ENCODE peak calls at places on chromosomes 12 and 14, in five cellular contexts. One of them, this sample, is unnamed. For H3K4me1, the result is how much of the 10 kb centered on the place peaks cover.

GRCh38 chr12:9115731-9116689 is at the start of gene A2M:
- DNase-seq in fibroblast of lung: peak
- DNase-seq in GM23248: peak
- DNase-seq in mammary epithelial cell: no peak
- DNase-seq in PC-3: no peak
- DNase-seq in this sample: peak

GRCh38 chr12:127785535-127785934 is 481.4 kb upstream of the TMEM132C start:
- DNase-seq in fibroblast of lung: peak
- DNase-seq in GM23248: peak
- DNase-seq in mammary epithelial cell: no peak
- DNase-seq in PC-3: peak
- DNase-seq in this sample: peak

GRCh38 chr14:105908006-105908405 is 381.6 kb downstream of the TMEM121 start:
- DNase-seq in fibroblast of lung: no peak
- DNase-seq in GM23248: no peak
- DNase-seq in mammary epithelial cell: no peak
- DNase-seq in PC-3: no peak
- DNase-seq in this sample: no peak

GRCh38 chr12:1993871-1994371 is 10.3 kb downstream of the DCP1B start:
- DNase-seq in fibroblast of lung: peak
- DNase-seq in GM23248: peak
- DNase-seq in mammary epithelial cell: no peak
- DNase-seq in PC-3: peak
- DNase-seq in this sample: peak

GRCh38 chr12:41981758-41982157 is 162.9 kb downstream of the GXYLT1 start:
- DNase-seq in fibroblast of lung: peak
- DNase-seq in GM23248: peak
- DNase-seq in mammary epithelial cell: peak
- DNase-seq in PC-3: peak
- DNase-seq in this sample: peak

GRCh38 chr12:107225626-107226025 is 132.3 kb upstream of the CRY1 start:
- DNase-seq in fibroblast of lung: peak
- DNase-seq in GM23248: peak
- DNase-seq in mammary epithelial cell: no peak
- DNase-seq in PC-3: peak
- DNase-seq in this sample: no peak

GRCh38 chr12:96503971-96504370 is 14.6 kb downstream of the CFAP54 start:
- DNase-seq in fibroblast of lung: no peak
- DNase-seq in GM23248: no peak
- DNase-seq in mammary epithelial cell: no peak
- DNase-seq in PC-3: no peak
- DNase-seq in this sample: no peak

GRCh38 chr12:15788266-15789214 is 648 bp downstream of the EPS8 start:
- DNase-seq in fibroblast of lung: peak
- DNase-seq in GM23248: peak
- DNase-seq in mammary epithelial cell: peak
- DNase-seq in PC-3: peak
- DNase-seq in this sample: peak

GRCh38 chr12:112962561-112962960 is 15.8 kb upstream of the OAS2 start:
- DNase-seq in fibroblast of lung: no peak
- DNase-seq in GM23248: no peak
- DNase-seq in mammary epithelial cell: no peak
- DNase-seq in PC-3: no peak
- DNase-seq in this sample: no peak

GRCh38 chr12:68766646-68767045 is 20.7 kb downstream of the SLC35E3 start:
- DNase-seq in fibroblast of lung: no peak
- DNase-seq in GM23248: no peak
- DNase-seq in mammary epithelial cell: no peak
- DNase-seq in PC-3: no peak
- DNase-seq in this sample: no peak

GRCh38 chr12:18700254-18700653 is 37.6 kb downstream of the PLCZ1 start:
- DNase-seq in fibroblast of lung: peak
- DNase-seq in GM23248: peak
- DNase-seq in mammary epithelial cell: no peak
- DNase-seq in PC-3: no peak
- DNase-seq in this sample: no peak

GRCh38 chr12:101361455-101361854 is 46.1 kb downstream of the ARL1 start:
- DNase-seq in fibroblast of lung: no peak
- DNase-seq in GM23248: no peak
- DNase-seq in mammary epithelial cell: no peak
- DNase-seq in PC-3: no peak
- DNase-seq in this sample: no peak

GRCh38 chr14:68235011-68235410 is 415.4 kb downstream of the RAD51B start:
- DNase-seq in fibroblast of lung: peak
- DNase-seq in GM23248: peak
- DNase-seq in mammary epithelial cell: peak
- DNase-seq in PC-3: peak
- DNase-seq in this sample: no peak

GRCh38 chr12:123441523-123442164 is 5.2 kb upstream of the RILPL2 start:
- DNase-seq in fibroblast of lung: no peak
- DNase-seq in GM23248: no peak
- DNase-seq in mammary epithelial cell: no peak
- DNase-seq in PC-3: no peak
- DNase-seq in this sample: no peak

GRCh38 chr12:77337327-77337726 is 272.0 kb upstream of the E2F7 start:
- DNase-seq in fibroblast of lung: peak
- DNase-seq in GM23248: no peak
- DNase-seq in mammary epithelial cell: no peak
- DNase-seq in PC-3: peak
- DNase-seq in this sample: no peak

GRCh38 chr12:131536337-131536736 is 174.6 kb upstream of the SFSWAP start:
- DNase-seq in fibroblast of lung: no peak
- DNase-seq in GM23248: no peak
- DNase-seq in mammary epithelial cell: no peak
- DNase-seq in PC-3: no peak
- DNase-seq in this sample: no peak

GRCh38 chr12:84856156-84856900 is 56.3 kb downstream of the SLC6A15 start:
- DNase-seq in fibroblast of lung: peak
- DNase-seq in GM23248: peak
- DNase-seq in mammary epithelial cell: peak
- DNase-seq in PC-3: peak
- DNase-seq in this sample: no peak
- TF ChIP-seq EZH2 in fibroblast of lung: no peak
- TF ChIP-seq EZH2 in GM23248: no peak
- TF ChIP-seq EZH2 in mammary epithelial cell: no peak
- TF ChIP-seq EZH2 in PC-3: no peak
- TF ChIP-seq EZH2 in this sample: no peak

GRCh38 chr12:6952121-6952859 is 1.1 kb downstream of the PTPN6 start:
- DNase-seq in fibroblast of lung: no peak
- DNase-seq in GM23248: no peak
- DNase-seq in mammary epithelial cell: no peak
- DNase-seq in PC-3: no peak
- DNase-seq in this sample: no peak
- H3K4me1 ChIP-seq in fibroblast of lung: under half
- H3K4me1 ChIP-seq in GM23248: under half
- H3K4me1 ChIP-seq in mammary epithelial cell: under half
- H3K4me1 ChIP-seq in PC-3: under half
- H3K4me1 ChIP-seq in this sample: under half

GRCh38 chr14:69794791-69795190 is 2.2 kb downstream of the SLC10A1 start:
- DNase-seq in fibroblast of lung: no peak
- DNase-seq in GM23248: no peak
- DNase-seq in mammary epithelial cell: no peak
- DNase-seq in PC-3: no peak
- DNase-seq in this sample: no peak
- H3K4me3 ChIP-seq in fibroblast of lung: no peak
- H3K4me3 ChIP-seq in GM23248: no peak
- H3K4me3 ChIP-seq in mammary epithelial cell: no peak
- H3K4me3 ChIP-seq in PC-3: no peak
- H3K4me3 ChIP-seq in this sample: no peak

DNA sequence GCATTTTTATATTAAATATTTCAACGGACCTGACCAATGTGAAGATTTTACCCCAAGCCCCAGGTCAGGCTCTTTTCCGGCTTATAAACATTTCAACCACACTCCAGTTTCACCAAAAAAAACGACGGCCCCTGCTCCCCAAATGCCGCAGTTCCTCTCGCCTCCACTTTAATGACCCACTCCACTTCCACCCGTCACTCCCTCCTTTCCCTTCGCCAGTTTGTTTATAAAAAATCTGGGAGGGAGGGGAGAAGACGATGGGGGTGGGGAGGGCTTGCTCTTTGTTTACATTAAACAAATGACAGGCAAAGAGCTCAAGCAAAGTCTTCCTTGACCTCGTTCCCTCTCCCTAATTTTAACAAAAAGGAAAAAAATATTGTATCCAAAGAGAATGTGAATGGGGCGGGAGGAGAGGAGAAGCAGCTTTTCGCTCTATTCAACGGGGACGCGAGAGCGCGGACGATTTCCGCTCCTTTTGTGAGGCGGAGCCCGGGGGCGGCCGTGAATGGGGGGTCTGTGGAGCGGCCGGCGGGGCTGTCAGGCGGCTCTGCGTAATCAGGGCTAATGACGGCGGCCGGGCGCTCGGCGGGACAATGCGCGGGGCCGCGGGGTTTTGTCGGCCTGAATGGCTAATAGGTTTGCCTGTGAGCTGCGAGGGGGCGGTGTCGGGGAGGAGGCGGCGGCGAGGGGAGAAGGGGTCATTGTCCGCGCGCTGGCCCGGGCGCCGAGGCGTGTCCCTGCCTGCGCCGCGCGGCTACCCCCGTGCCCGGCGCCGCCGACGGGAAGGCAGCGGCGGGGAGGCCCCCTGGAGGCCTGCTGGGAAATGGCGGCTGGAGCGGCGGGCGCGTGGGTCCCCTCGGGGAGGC is 5.7 kb downstream of the SIX6 start:
- DNase-seq in fibroblast of lung: peak
- DNase-seq in GM23248: peak
- DNase-seq in mammary epithelial cell: no peak
- DNase-seq in PC-3: peak
- DNase-seq in this sample: peak
- TF ChIP-seq EZH2 in fibroblast of lung: peak
- TF ChIP-seq EZH2 in GM23248: peak
- TF ChIP-seq EZH2 in mammary epithelial cell: peak
- TF ChIP-seq EZH2 in PC-3: peak
- TF ChIP-seq EZH2 in this sample: peak

GRCh38 chr12:121515615-121516014 is 65.2 kb downstream of the KDM2B start:
- DNase-seq in fibroblast of lung: no peak
- DNase-seq in GM23248: no peak
- DNase-seq in mammary epithelial cell: no peak
- DNase-seq in PC-3: no peak
- DNase-seq in this sample: no peak
- H3K4me1 ChIP-seq in fibroblast of lung: under half
- H3K4me1 ChIP-seq in GM23248: under half
- H3K4me1 ChIP-seq in mammary epithelial cell: under half
- H3K4me1 ChIP-seq in PC-3: under half
- H3K4me1 ChIP-seq in this sample: under half

GRCh38 chr12:64745259-64745807 is 13.9 kb downstream of the GNS start:
- DNase-seq in fibroblast of lung: no peak
- DNase-seq in GM23248: no peak
- DNase-seq in mammary epithelial cell: no peak
- DNase-seq in PC-3: peak
- DNase-seq in this sample: no peak

GRCh38 chr12:64746663-64747062 is 12.5 kb downstream of the GNS start:
- DNase-seq in fibroblast of lung: peak
- DNase-seq in GM23248: peak
- DNase-seq in mammary epithelial cell: peak
- DNase-seq in PC-3: peak
- DNase-seq in this sample: no peak

GRCh38 chr12:64747681-64748080 is 11.5 kb downstream of the GNS start:
- DNase-seq in fibroblast of lung: peak
- DNase-seq in GM23248: peak
- DNase-seq in mammary epithelial cell: no peak
- DNase-seq in PC-3: peak
- DNase-seq in this sample: no peak

GRCh38 chr12:64742371-64742770 is 16.8 kb downstream of the GNS start:
- DNase-seq in fibroblast of lung: no peak
- DNase-seq in GM23248: no peak
- DNase-seq in mammary epithelial cell: no peak
- DNase-seq in PC-3: no peak
- DNase-seq in this sample: no peak

GRCh38 chr12:64744422-64745258 is 14.6 kb downstream of the GNS start:
- DNase-seq in fibroblast of lung: peak
- DNase-seq in GM23248: peak
- DNase-seq in mammary epithelial cell: no peak
- DNase-seq in PC-3: peak
- DNase-seq in this sample: no peak
- H3K4me3 ChIP-seq in fibroblast of lung: no peak
- H3K4me3 ChIP-seq in GM23248: peak
- H3K4me3 ChIP-seq in mammary epithelial cell: no peak
- H3K4me3 ChIP-seq in PC-3: no peak
- H3K4me3 ChIP-seq in this sample: no peak

GRCh38 chr12:48183876-48184548 is 568 bp downstream of the CCDC184 start:
- DNase-seq in fibroblast of lung: no peak
- DNase-seq in GM23248: no peak
- DNase-seq in mammary epithelial cell: no peak
- DNase-seq in PC-3: no peak
- DNase-seq in this sample: no peak
- TF ChIP-seq EZH2 in fibroblast of lung: no peak
- TF ChIP-seq EZH2 in GM23248: no peak
- TF ChIP-seq EZH2 in mammary epithelial cell: peak
- TF ChIP-seq EZH2 in PC-3: no peak
- TF ChIP-seq EZH2 in this sample: no peak

GRCh38 chr12:122382919-122383350 is 39.5 kb downstream of the CLIP1 start:
- DNase-seq in fibroblast of lung: no peak
- DNase-seq in GM23248: no peak
- DNase-seq in mammary epithelial cell: no peak
- DNase-seq in PC-3: no peak
- DNase-seq in this sample: no peak
- H3K4me1 ChIP-seq in fibroblast of lung: under half
- H3K4me1 ChIP-seq in GM23248: under half
- H3K4me1 ChIP-seq in mammary epithelial cell: under half
- H3K4me1 ChIP-seq in PC-3: under half
- H3K4me1 ChIP-seq in this sample: under half

GRCh38 chr14:54483848-54484247 is 4.9 kb downstream of the GMFB start:
- DNase-seq in fibroblast of lung: no peak
- DNase-seq in GM23248: peak
- DNase-seq in mammary epithelial cell: no peak
- DNase-seq in PC-3: no peak
- DNase-seq in this sample: no peak
- H3K4me3 ChIP-seq in fibroblast of lung: no peak
- H3K4me3 ChIP-seq in GM23248: no peak
- H3K4me3 ChIP-seq in mammary epithelial cell: no peak
- H3K4me3 ChIP-seq in PC-3: no peak
- H3K4me3 ChIP-seq in this sample: no peak

GRCh38 chr12:53746592-53747491 is 4.9 kb downstream of the CISTR start:
- DNase-seq in fibroblast of lung: peak
- DNase-seq in GM23248: peak
- DNase-seq in mammary epithelial cell: peak
- DNase-seq in PC-3: peak
- DNase-seq in this sample: peak
- TF ChIP-seq EZH2 in fibroblast of lung: peak
- TF ChIP-seq EZH2 in GM23248: no peak
- TF ChIP-seq EZH2 in mammary epithelial cell: no peak
- TF ChIP-seq EZH2 in PC-3: no peak
- TF ChIP-seq EZH2 in this sample: no peak